ENCODE peak calls at places on chromosomes 12 and 14, in six cellular contexts. One of them, this sample, is unnamed.

GRCh38 chr14:68172664-68173063 is 353.1 kb downstream of the RAD51B start:
- DNase-seq in PC-3: peak; percentile 83
- DNase-seq in tibial nerve: no peak
- DNase-seq in CD8-positive, alpha-beta memory T cell: no peak
- DNase-seq in GM12878: peak; percentile 43
- DNase-seq in GM23248: no peak
- DNase-seq in this sample: no peak

GRCh38 chr12:47975816-47976215 is 12.4 kb downstream of the TMEM106C start:
- DNase-seq in GM23248: no peak
- DNase-seq in tibial nerve: no peak
- DNase-seq in CD8-positive, alpha-beta memory T cell: no peak
- DNase-seq in PC-3: no peak
- DNase-seq in GM12878: no peak
- DNase-seq in this sample: no peak

GRCh38 chr12:21054334-21054733 is 76.7 kb upstream of the SLCO1B1 start:
- DNase-seq in GM23248: peak; percentile 3
- DNase-seq in CD8-positive, alpha-beta memory T cell: no peak
- DNase-seq in tibial nerve: no peak
- DNase-seq in PC-3: peak; percentile 64
- DNase-seq in GM12878: no peak
- DNase-seq in this sample: no peak

GRCh38 chr14:68947802-68948201 is 31.3 kb downstream of the ACTN1 start:
- DNase-seq in GM12878: no peak
- DNase-seq in PC-3: no peak
- DNase-seq in tibial nerve: peak; percentile 51
- DNase-seq in GM23248: peak; percentile 85
- DNase-seq in CD8-positive, alpha-beta memory T cell: no peak
- DNase-seq in this sample: no peak

GRCh38 chr12:96902076-96902475 is 5.0 kb upstream of the NEDD1 start:
- DNase-seq in GM12878: no peak
- DNase-seq in PC-3: no peak
- DNase-seq in tibial nerve: no peak
- DNase-seq in GM23248: no peak
- DNase-seq in CD8-positive, alpha-beta memory T cell: no peak
- DNase-seq in this sample: no peak

GRCh38 chr12:92928431-92928961 is 599 bp downstream of the EEA1 start:
- DNase-seq in GM12878: no peak
- DNase-seq in CD8-positive, alpha-beta memory T cell: peak; percentile 35
- DNase-seq in PC-3: peak; percentile 15
- DNase-seq in GM23248: peak; percentile 75
- DNase-seq in tibial nerve: peak; percentile 17
- DNase-seq in this sample: peak; percentile 38

GRCh38 chr12:1907652-1908611 is 10.5 kb downstream of the CACNA2D4 start:
- DNase-seq in tibial nerve: no peak
- DNase-seq in PC-3: peak; percentile 25
- DNase-seq in GM12878: no peak
- DNase-seq in GM23248: no peak
- DNase-seq in CD8-positive, alpha-beta memory T cell: no peak
- DNase-seq in this sample: peak; percentile 27

GRCh38 chr12:117972341-117972740 is 3.6 kb upstream of the KSR2 start:
- DNase-seq in tibial nerve: no peak
- DNase-seq in CD8-positive, alpha-beta memory T cell: no peak
- DNase-seq in GM12878: no peak
- DNase-seq in PC-3: no peak
- DNase-seq in GM23248: no peak
- DNase-seq in this sample: no peak

GRCh38 chr12:81502912-81503695 is 256.0 kb downstream of the PPFIA2 start:
- DNase-seq in GM12878: no peak
- DNase-seq in tibial nerve: no peak
- DNase-seq in CD8-positive, alpha-beta memory T cell: no peak
- DNase-seq in GM23248: peak; percentile 91
- DNase-seq in PC-3: peak; percentile 20
- DNase-seq in this sample: no peak

GRCh38 chr14:85124896-85125295 is 405.0 kb upstream of the FLRT2 start:
- DNase-seq in PC-3: no peak
- DNase-seq in CD8-positive, alpha-beta memory T cell: no peak
- DNase-seq in tibial nerve: no peak
- DNase-seq in GM23248: no peak
- DNase-seq in GM12878: no peak
- DNase-seq in this sample: no peak

GRCh38 chr14:104171029-104171697 is 32.8 kb downstream of the KIF26A start:
- DNase-seq in tibial nerve: no peak
- DNase-seq in GM12878: no peak
- DNase-seq in CD8-positive, alpha-beta memory T cell: no peak
- DNase-seq in PC-3: peak; percentile 51
- DNase-seq in GM23248: no peak
- DNase-seq in this sample: peak; percentile 57

GRCh38 chr12:131919051-131919347 is 10.1 kb upstream of the PUS1 start:
- DNase-seq in GM23248: no peak
- DNase-seq in PC-3: no peak
- DNase-seq in tibial nerve: no peak
- DNase-seq in GM12878: no peak
- DNase-seq in CD8-positive, alpha-beta memory T cell: no peak
- DNase-seq in this sample: no peak

GRCh38 chr12:131390408-131391100 is 320.3 kb upstream of the SFSWAP start:
- DNase-seq in GM23248: peak; percentile 15
- DNase-seq in tibial nerve: no peak
- DNase-seq in CD8-positive, alpha-beta memory T cell: no peak
- DNase-seq in GM12878: no peak
- DNase-seq in PC-3: peak; percentile 62
- DNase-seq in this sample: no peak

GRCh38 chr12:51647647-51648046 is 56.6 kb downstream of the SCN8A start:
- DNase-seq in CD8-positive, alpha-beta memory T cell: no peak
- DNase-seq in PC-3: no peak
- DNase-seq in GM23248: no peak
- DNase-seq in GM12878: no peak
- DNase-seq in tibial nerve: no peak
- DNase-seq in this sample: no peak

GRCh38 chr14:95040723-95041476 is 116.4 kb downstream of the DICER1 start:
- DNase-seq in GM12878: no peak
- DNase-seq in CD8-positive, alpha-beta memory T cell: no peak
- DNase-seq in GM23248: peak; percentile 9
- DNase-seq in tibial nerve: no peak
- DNase-seq in PC-3: no peak
- DNase-seq in this sample: peak; percentile 24

GRCh38 chr14:29584992-29585391 is 342.7 kb downstream of the PRKD1 start:
- DNase-seq in GM12878: no peak
- DNase-seq in PC-3: peak; percentile 2
- DNase-seq in GM23248: peak; percentile 79
- DNase-seq in tibial nerve: no peak
- DNase-seq in CD8-positive, alpha-beta memory T cell: no peak
- DNase-seq in this sample: peak; percentile 61

GRCh38 chr12:43094886-43095285 is 457.1 kb downstream of the ADAMTS20 start:
- DNase-seq in GM23248: no peak
- DNase-seq in GM12878: no peak
- DNase-seq in tibial nerve: no peak
- DNase-seq in PC-3: no peak
- DNase-seq in CD8-positive, alpha-beta memory T cell: no peak
- DNase-seq in this sample: no peak

GRCh38 chr14:88013750-88014349 is 8.9 kb downstream of the GPR65 start:
- DNase-seq in tibial nerve: peak; percentile 55
- DNase-seq in GM23248: peak; percentile 82
- DNase-seq in CD8-positive, alpha-beta memory T cell: no peak
- DNase-seq in PC-3: peak; percentile 84
- DNase-seq in GM12878: no peak
- DNase-seq in this sample: peak; percentile 72

GRCh38 chr14:23670489-23670888 is 34.3 kb downstream of the DHRS2 start:
- DNase-seq in GM23248: no peak
- DNase-seq in GM12878: no peak
- DNase-seq in PC-3: no peak
- DNase-seq in tibial nerve: no peak
- DNase-seq in CD8-positive, alpha-beta memory T cell: no peak
- DNase-seq in this sample: no peak

GRCh38 chr12:27824126-27824842 is 44.2 kb upstream of the MANSC4 start:
- DNase-seq in GM23248: no peak
- DNase-seq in GM12878: peak; percentile 60
- DNase-seq in CD8-positive, alpha-beta memory T cell: no peak
- DNase-seq in PC-3: no peak
- DNase-seq in tibial nerve: no peak
- DNase-seq in this sample: no peak

DNA sequence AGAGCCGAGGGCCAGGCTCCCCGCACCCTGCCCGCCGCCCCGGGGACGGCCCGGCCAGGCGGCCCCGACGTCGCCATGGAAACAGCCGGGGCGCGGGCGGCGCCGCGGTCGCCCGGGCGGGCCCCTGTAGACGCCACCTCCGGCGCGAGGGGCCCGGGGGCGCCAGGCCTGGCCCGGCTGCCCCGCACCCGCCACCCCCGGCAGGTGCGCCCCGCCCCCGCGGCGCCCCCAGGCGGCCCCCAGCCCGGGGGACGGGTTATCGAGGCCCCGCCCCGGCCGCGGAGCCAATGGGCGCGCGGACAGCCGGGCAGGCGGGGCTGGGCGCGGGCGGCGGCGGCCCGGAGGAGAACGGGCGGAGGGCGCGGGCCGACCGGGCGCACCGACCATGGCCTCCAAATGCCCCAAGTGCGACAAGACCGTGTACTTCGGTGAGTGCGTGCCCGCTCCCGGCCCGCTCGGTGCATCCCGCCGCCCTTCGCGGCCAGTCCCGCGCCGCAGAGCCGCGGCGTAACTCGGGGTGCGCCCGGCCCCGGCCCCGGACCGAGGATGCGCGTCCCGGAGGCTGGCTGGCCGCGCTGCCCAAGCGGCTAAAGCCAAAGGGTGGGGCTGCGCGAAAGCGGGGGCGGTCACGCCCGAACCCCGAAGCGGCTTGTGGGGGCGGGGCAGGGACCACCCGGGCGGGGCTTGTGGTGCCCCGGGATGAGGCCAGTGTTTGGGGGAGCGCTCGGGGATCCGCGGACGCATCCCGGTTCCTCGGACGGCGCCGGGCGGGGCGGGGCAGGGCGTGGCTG is at the start of gene CRIP2:
- DNase-seq in CD8-positive, alpha-beta memory T cell: peak; percentile 44
- DNase-seq in tibial nerve: no peak
- DNase-seq in GM23248: peak; percentile 83
- DNase-seq in GM12878: no peak
- DNase-seq in PC-3: peak; percentile 50
- DNase-seq in this sample: no peak
- H3K27ac ChIP-seq in CD8-positive, alpha-beta memory T cell: peak within 1 kb of the TSS; percentile 38
- H3K27ac ChIP-seq in tibial nerve: peak within 1 kb of the TSS; percentile 96
- H3K27ac ChIP-seq in GM23248: peak within 1 kb of the TSS; percentile 86
- H3K27ac ChIP-seq in GM12878: no peak within 1 kb of the TSS
- H3K27ac ChIP-seq in PC-3: peak within 1 kb of the TSS; percentile 69
- H3K27ac ChIP-seq in this sample: peak within 1 kb of the TSS; percentile 100

DNA sequence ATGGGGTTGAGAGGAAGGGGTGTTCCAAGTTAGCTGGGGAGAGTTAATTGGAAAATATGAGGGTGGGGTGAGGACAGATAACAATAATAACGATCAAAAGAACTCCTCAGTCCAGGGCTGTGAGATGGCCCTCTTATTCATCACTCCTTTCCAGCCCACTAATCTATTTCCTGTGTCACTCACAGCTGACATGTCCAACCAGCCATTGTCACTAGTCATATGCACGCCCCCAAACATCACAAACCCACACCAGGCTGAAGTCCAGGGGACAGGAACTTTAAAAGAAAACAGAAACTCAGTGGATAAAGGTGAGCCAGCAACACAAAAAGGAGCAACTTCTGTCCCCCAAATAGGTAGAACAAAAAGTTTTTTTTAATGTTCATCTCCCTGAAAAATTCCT is 910 bp downstream of the CALCOCO1 start:
- DNase-seq in GM12878: no peak
- DNase-seq in PC-3: peak; percentile 37
- DNase-seq in GM23248: peak; percentile 48
- DNase-seq in CD8-positive, alpha-beta memory T cell: no peak
- DNase-seq in tibial nerve: no peak
- DNase-seq in this sample: no peak
- H3K27ac ChIP-seq in GM12878: no peak overlapping the region
- H3K27ac ChIP-seq in PC-3: no peak overlapping the region
- H3K27ac ChIP-seq in GM23248: peak overlapping the region; percentile 30
- H3K27ac ChIP-seq in CD8-positive, alpha-beta memory T cell: no peak overlapping the region
- H3K27ac ChIP-seq in tibial nerve: peak overlapping the region; percentile 92
- H3K27ac ChIP-seq in this sample: no peak overlapping the region

DNA sequence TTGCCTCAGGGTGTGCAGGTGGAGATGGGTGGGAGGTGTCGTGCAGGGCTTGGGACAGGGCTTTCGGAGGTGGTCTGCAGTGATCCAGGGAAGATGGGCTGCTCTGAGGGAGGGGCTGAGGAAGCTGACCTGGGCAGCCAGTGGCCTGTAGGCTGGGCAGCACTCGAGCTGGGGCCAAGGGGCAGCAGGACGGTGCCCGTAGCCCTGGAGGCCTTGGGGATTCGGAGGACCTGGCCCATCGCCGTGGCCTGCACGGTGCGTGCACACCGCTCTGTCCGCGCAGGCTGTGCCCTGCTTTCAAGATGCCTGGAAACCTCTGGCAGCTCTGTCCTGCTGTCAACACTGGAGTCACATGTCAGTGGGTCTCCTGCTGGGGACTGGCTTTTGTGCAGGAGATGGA is 9.1 kb downstream of the PACS2 start:
- DNase-seq in tibial nerve: no peak
- DNase-seq in PC-3: no peak
- DNase-seq in GM23248: no peak
- DNase-seq in GM12878: no peak
- DNase-seq in CD8-positive, alpha-beta memory T cell: no peak
- DNase-seq in this sample: no peak
- H3K27ac ChIP-seq in tibial nerve: peak overlapping the region; percentile 38
- H3K27ac ChIP-seq in PC-3: no peak overlapping the region
- H3K27ac ChIP-seq in GM23248: no peak overlapping the region
- H3K27ac ChIP-seq in GM12878: no peak overlapping the region
- H3K27ac ChIP-seq in CD8-positive, alpha-beta memory T cell: no peak overlapping the region
- H3K27ac ChIP-seq in this sample: peak overlapping the region; percentile 50

DNA sequence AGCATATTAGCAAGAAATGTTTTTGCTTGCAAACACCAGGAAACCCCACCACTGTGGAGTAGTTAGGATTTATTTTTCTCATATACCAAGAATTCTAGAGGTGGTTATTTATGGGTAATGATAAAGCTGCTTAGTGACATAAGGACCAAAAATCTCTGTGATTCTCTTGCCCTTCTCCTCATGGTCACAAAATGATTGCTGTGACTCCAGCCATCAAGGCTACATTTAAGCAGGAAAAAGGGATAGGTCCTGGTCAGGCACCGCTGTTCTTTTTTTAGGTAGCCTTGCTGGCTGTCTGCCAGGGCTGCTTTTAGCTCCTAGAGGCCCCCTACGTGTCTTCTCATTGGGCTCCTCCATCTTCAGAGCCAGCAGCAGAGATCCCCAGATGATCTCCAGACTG is 104.2 kb downstream of the AACS start:
- DNase-seq in CD8-positive, alpha-beta memory T cell: no peak
- DNase-seq in GM12878: no peak
- DNase-seq in PC-3: no peak
- DNase-seq in GM23248: no peak
- DNase-seq in tibial nerve: no peak
- DNase-seq in this sample: no peak
- H3K27ac ChIP-seq in CD8-positive, alpha-beta memory T cell: no peak overlapping the region
- H3K27ac ChIP-seq in GM12878: no peak overlapping the region
- H3K27ac ChIP-seq in PC-3: no peak overlapping the region
- H3K27ac ChIP-seq in GM23248: no peak overlapping the region
- H3K27ac ChIP-seq in tibial nerve: no peak overlapping the region
- H3K27ac ChIP-seq in this sample: no peak overlapping the region

DNA sequence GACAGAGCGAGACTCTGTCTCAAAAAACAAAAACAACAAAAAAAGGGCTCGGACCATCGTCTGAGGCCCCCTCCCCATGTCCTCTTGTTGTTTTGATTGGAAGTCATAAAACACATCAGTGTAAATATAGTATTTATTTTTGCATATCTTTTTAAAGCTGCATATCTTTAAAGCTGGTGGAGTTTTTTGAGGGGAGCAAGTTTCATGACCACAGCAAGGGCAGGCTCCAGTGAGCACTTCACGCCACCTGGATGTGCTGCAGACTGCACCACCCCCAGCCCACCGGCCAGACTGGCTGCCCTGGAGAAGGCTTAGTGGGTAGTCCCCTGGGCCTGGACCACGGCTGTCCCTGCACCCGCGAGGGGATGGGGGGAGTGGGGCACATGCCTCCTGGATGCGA is 11.9 kb upstream of the BCL7A start:
- DNase-seq in GM23248: no peak
- DNase-seq in PC-3: no peak
- DNase-seq in CD8-positive, alpha-beta memory T cell: no peak
- DNase-seq in GM12878: no peak
- DNase-seq in tibial nerve: no peak
- DNase-seq in this sample: no peak
- H3K27ac ChIP-seq in GM23248: no peak overlapping the region
- H3K27ac ChIP-seq in PC-3: no peak overlapping the region
- H3K27ac ChIP-seq in CD8-positive, alpha-beta memory T cell: no peak overlapping the region
- H3K27ac ChIP-seq in GM12878: no peak overlapping the region
- H3K27ac ChIP-seq in tibial nerve: no peak overlapping the region
- H3K27ac ChIP-seq in this sample: no peak overlapping the region

This sample was measured in lung.